ENCODE peak calls at places on chromosomes 5 and 9, in eight cellular contexts. S is NCI-H510A treated with DMSO at 0.1 percent for 48 hours, H is sciatic nerve, Z is Kasumi-1, D is adipocyte, X is IMR-90, R is kidney tubule cell, G is MCF 10A. K is an unnamed sample.

GRCh38 chr5:172885594-172886340 is 51.7 kb downstream of the ERGIC1 start:
- DNase-seq in Z (no peak), X (no peak), D (no peak), G (no peak), S (no peak), R (no peak), H (no peak), K (no peak)

GRCh38 chr5:140869555-140869886 is 764 bp downstream of the PCDHA11 start:
- DNase-seq in S (no peak), X (no peak), R (no peak), H (no peak), Z (no peak), G (no peak), D (no peak), K (no peak)

GRCh38 chr5:95873351-95873750 is 50.8 kb upstream of the GLRX start:
- DNase-seq in S (no peak), X (no peak), G (no peak), H (no peak), R (no peak), Z (no peak), D (no peak), K (no peak)

GRCh38 chr9:87206064-87206661 is 258.9 kb upstream of the GAS1 start:
- DNase-seq in Z (no peak), X (peak), R (peak), S (no peak), H (no peak), G (no peak), D (peak), K (peak)

GRCh38 chr9:134251296-134251695 is 75.0 kb upstream of the RXRA start:
- DNase-seq in G (no peak), Z (no peak), H (no peak), S (no peak), X (no peak), R (no peak), D (no peak), K (no peak)

GRCh38 chr5:14669975-14670374 is 5.5 kb downstream of the OTULIN start:
- DNase-seq in S (no peak), H (no peak), X (peak), G (peak), R (peak), D (no peak), Z (no peak), K (no peak)

GRCh38 chr5:66989286-66989685 is 207.3 kb downstream of the CD180 start:
- DNase-seq in H (no peak), X (peak), S (no peak), Z (no peak), R (peak), G (no peak), D (peak), K (no peak)

GRCh38 chr9:134678671-134679443 is 37.3 kb downstream of the COL5A1 start:
- DNase-seq in D (no peak), R (no peak), Z (no peak), G (no peak), S (no peak), H (no peak), X (no peak), K (no peak)

GRCh38 chr9:72954431-72955420 is 1.9 kb upstream of the ALDH1A1 start:
- DNase-seq in G (no peak), S (no peak), R (no peak), D (peak), X (no peak), Z (no peak), H (no peak), K (no peak)

GRCh38 chr9:95807326-95807947 is 68.1 kb upstream of the ERCC6L2 start:
- DNase-seq in S (no peak), R (no peak), X (peak), D (no peak), Z (no peak), H (no peak), G (no peak), K (no peak)

GRCh38 chr9:131097948-131098278 is 1.6 kb downstream of the AIF1L start:
- DNase-seq in R (peak), H (no peak), S (no peak), Z (no peak), G (no peak), D (no peak), X (no peak), K (no peak)

GRCh38 chr5:123879071-123879470 is 367.1 kb downstream of the CSNK1G3 start:
- DNase-seq in H (no peak), R (no peak), D (no peak), X (no peak), G (no peak), Z (no peak), S (no peak), K (no peak)

GRCh38 chr5:127961006-127961763 is 122.4 kb upstream of the SLC12A2 start:
- DNase-seq in G (no peak), D (no peak), Z (peak), H (no peak), S (no peak), R (no peak), X (no peak), K (no peak)

GRCh38 chr5:127216906-127217675 is 73.5 kb upstream of the MEGF10 start:
- DNase-seq in H (no peak), X (no peak), G (peak), R (peak), D (peak), S (no peak), Z (no peak), K (no peak)

GRCh38 chr5:103973669-103974068 is 411.1 kb upstream of the NUDT12 start:
- DNase-seq in H (no peak), G (peak), Z (no peak), D (no peak), X (no peak), S (no peak), R (no peak), K (no peak)

GRCh38 chr5:131505237-131505908 is 129.7 kb downstream of the RAPGEF6 start:
- DNase-seq in G (no peak), D (peak), H (no peak), X (peak), R (peak), S (no peak), Z (no peak), K (no peak)

GRCh38 chr9:16191237-16191636 is 638.4 kb downstream of the CCDC171 start:
- DNase-seq in Z (no peak), H (no peak), S (no peak), D (peak), G (no peak), X (peak), R (no peak), K (no peak)

GRCh38 chr5:138439537-138440225 is 824 bp downstream of the REEP2 start:
- DNase-seq in S (no peak), G (no peak), R (no peak), Z (no peak), H (peak), X (peak), D (peak), K (no peak)

GRCh38 chr5:131974622-131974955 is 29.1 kb upstream of the MEIKIN start:
- DNase-seq in Z (no peak), H (no peak), S (no peak), D (no peak), R (no peak), X (no peak), G (no peak), K (no peak)

GRCh38 chr5:60538955-60539866 is 160.8 kb downstream of the DEPDC1B start:
- DNase-seq in S (no peak), G (no peak), Z (peak), D (no peak), X (peak), H (no peak), R (no peak), K (no peak)

GRCh38 chr5:101728933-101729332 is 567.2 kb downstream of the SLCO4C1 start:
- DNase-seq in R (no peak), X (no peak), Z (peak), H (no peak), D (no peak), G (peak), S (no peak), K (no peak)

GRCh38 chr5:149284501-149284900 is 12.8 kb downstream of the AFAP1L1 start:
- DNase-seq in H (no peak), D (peak), S (no peak), Z (no peak), X (peak), G (peak), R (peak), K (no peak)

GRCh38 chr9:136858844-136859757 is 7.0 kb downstream of the MAMDC4 start:
- DNase-seq in R (peak), G (peak), Z (no peak), S (no peak), X (peak), H (peak), D (peak), K (no peak)

GRCh38 chr5:65034029-65034781 is 265.5 kb downstream of the CWC27 start:
- DNase-seq in H (no peak), Z (no peak), G (no peak), S (no peak), X (no peak), R (peak), D (no peak), K (no peak)

GRCh38 chr5:149860801-149861322 is 83.7 kb downstream of the PDE6A start:
- DNase-seq in Z (no peak), D (no peak), R (peak), X (no peak), H (no peak), S (no peak), G (peak), K (no peak)